ENCODE peak calls at places on chromosomes 7 and 10, in seven cellular contexts. P, W, R, T, F, X and M are unnamed samples.

GRCh38 chr10:43140414-43140813 is 2.2 kb downstream of the CSGALNACT2 start:
- DNase-seq in P (peak; percentile 98), W (no peak), R (no peak), T (no peak), F (peak; percentile 33), X (peak; percentile 96), M (no peak)

GRCh38 chr7:21962677-21963076 is 17.0 kb upstream of the CDCA7L start:
- DNase-seq in P (no peak), W (no peak), R (no peak), T (no peak), F (no peak), X (no peak), M (no peak)

GRCh38 chr7:43612599-43613589 is 30.0 kb downstream of the STK17A start:
- DNase-seq in P (peak; percentile 61), W (no peak), R (no peak), T (no peak), F (no peak), X (peak; percentile 64), M (no peak)

GRCh38 chr7:155877167-155877566 is 64.9 kb upstream of the SHH start:
- DNase-seq in P (no peak), W (no peak), R (no peak), T (no peak), F (no peak), X (no peak), M (no peak)

GRCh38 chr7:148078126-148078525 is 512.4 kb upstream of the C7orf33 start:
- DNase-seq in P (no peak), W (no peak), R (no peak), T (no peak), F (no peak), X (no peak), M (no peak)

GRCh38 chr10:98047009-98047741 is 16.8 kb upstream of the CRTAC1 start:
- DNase-seq in P (no peak), W (no peak), R (no peak), T (no peak), F (no peak), X (no peak), M (no peak)

GRCh38 chr7:34849163-34849960 is 187.9 kb downstream of the DPY19L1 start:
- DNase-seq in P (no peak), W (no peak), R (no peak), T (no peak), F (peak; percentile 57), X (no peak), M (no peak)

GRCh38 chr10:133132711-133133291 is 27.2 kb upstream of the KNDC1 start:
- DNase-seq in P (no peak), W (no peak), R (no peak), T (no peak), F (no peak), X (no peak), M (no peak)

GRCh38 chr7:97342512-97342911 is 225.0 kb downstream of the SDHAF3 start:
- DNase-seq in P (no peak), W (no peak), R (no peak), T (no peak), F (no peak), X (no peak), M (no peak)

GRCh38 chr7:51601461-51601860 is 284.9 kb upstream of the COBL start:
- DNase-seq in P (no peak), W (no peak), R (no peak), T (no peak), F (no peak), X (no peak), M (no peak)

GRCh38 chr10:122499491-122499941 is 38.2 kb downstream of the HTRA1 start:
- DNase-seq in P (peak; percentile 65), W (no peak), R (no peak), T (no peak), F (no peak), X (no peak), M (no peak)

DNA sequence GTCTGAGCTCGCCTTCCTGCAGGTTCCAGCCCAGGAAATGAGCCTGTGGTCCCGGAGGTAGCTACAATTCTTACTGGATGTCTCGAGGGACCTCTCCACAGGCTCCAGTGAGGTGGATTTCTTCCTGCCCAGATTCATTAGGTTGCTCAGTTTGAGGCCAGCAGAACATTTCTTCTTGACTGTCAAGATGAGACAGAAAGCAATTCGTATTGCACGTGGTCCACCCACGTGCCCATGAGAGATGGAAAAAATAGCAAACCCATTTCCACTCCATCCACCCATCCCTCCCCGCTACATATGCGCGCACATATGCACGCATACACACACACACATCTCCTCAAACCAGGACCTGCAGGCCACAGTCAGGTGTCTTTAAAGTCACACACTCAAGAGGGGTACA is 68.7 kb downstream of the VWA2 start:
- DNase-seq in P (no peak), W (no peak), R (no peak), T (no peak), F (no peak), X (peak; percentile 28), M (no peak)
- H2AK5ac ChIP-seq in P (peak overlapping the region; percentile 49), W (no peak overlapping the region), R (no peak overlapping the region), T (no peak overlapping the region), F (no peak overlapping the region), X (peak overlapping the region; percentile 17), M (no peak overlapping the region)

DNA sequence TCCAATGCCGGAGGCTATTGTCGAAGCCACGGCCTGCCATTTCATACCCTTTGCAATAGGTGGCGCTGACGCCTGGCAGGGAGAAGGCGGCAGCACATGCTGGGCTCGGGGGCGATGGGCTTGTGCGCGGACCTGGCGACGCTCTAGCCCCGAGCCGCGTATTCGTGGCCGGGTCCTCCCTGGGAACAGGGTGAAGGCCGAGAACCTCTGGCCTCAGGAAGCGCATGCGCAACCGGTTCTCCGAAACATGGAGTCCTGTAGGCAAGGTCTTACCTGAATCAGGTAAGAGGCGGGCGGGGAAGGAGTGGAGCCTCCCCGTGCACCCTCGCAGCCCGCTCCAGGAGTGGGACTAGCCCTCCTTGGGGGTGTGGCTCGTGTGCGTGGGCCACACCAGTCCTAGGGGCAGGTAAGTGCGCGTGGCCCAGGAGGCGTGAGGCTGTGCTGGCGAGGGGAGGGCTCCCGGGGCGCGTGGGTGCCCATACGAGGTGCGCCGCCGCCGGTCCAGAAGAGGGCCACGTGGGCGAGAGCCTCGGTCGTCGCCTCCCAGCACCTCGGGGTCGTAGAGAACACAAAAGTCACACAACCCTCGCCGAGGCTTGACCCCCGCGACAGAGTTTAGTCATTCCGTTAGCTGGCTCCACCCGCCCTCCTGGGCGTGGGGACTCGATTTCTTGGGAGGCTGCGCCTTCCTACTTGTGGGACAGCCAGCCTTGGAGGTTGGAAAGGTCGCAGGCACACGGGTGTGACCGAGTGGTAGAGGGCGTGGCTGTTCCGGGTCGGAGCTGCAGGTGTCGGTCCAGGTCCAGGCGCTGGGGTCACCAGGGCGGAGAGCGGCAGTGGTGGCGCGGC is 5.5 kb upstream of the MEST start:
- DNase-seq in P (no peak), W (peak; percentile 87), R (peak; percentile 98), T (peak; percentile 71), F (peak; percentile 91), X (no peak), M (peak; percentile 95)
- H3K9ac ChIP-seq in P (no peak overlapping the region), W (peak overlapping the region; percentile 84), R (peak overlapping the region; percentile 90), T (peak overlapping the region; percentile 96), F (peak overlapping the region; percentile 88), X (no peak overlapping the region), M (peak overlapping the region; percentile 72)

GRCh38 chr10:17394854-17395253 is 59.5 kb downstream of the ST8SIA6 start:
- DNase-seq in P (no peak), W (no peak), R (no peak), T (no peak), F (no peak), X (no peak), M (no peak)

GRCh38 chr10:17396004-17396403 is 58.4 kb downstream of the ST8SIA6 start:
- DNase-seq in P (no peak), W (peak; percentile 8), R (no peak), T (no peak), F (no peak), X (no peak), M (no peak)
- H2AK5ac ChIP-seq in P (no peak overlapping the region), W (no peak overlapping the region), R (no peak overlapping the region), T (no peak overlapping the region), F (no peak overlapping the region), X (no peak overlapping the region), M (no peak overlapping the region)

GRCh38 chr10:21340341-21340740 is 185.1 kb downstream of the SKIDA1 start:
- DNase-seq in P (no peak), W (no peak), R (no peak), T (no peak), F (no peak), X (no peak), M (no peak)
- H3K9ac ChIP-seq in P (no peak overlapping the region), W (no peak overlapping the region), R (no peak overlapping the region), T (no peak overlapping the region), F (no peak overlapping the region), X (no peak overlapping the region), M (no peak overlapping the region)

GRCh38 chr7:101379302-101379701 is 16.6 kb downstream of the COL26A1 start:
- DNase-seq in P (no peak), W (no peak), R (no peak), T (no peak), F (no peak), X (no peak), M (no peak)
- H2AK5ac ChIP-seq in P (no peak overlapping the region), W (peak overlapping the region; percentile 97), R (no peak overlapping the region), T (peak overlapping the region; percentile 91), F (peak overlapping the region; percentile 96), X (no peak overlapping the region), M (no peak overlapping the region)

GRCh38 chr10:30346135-30346534 is 2.9 kb downstream of the MTPAP start:
- DNase-seq in P (no peak), W (no peak), R (no peak), T (no peak), F (no peak), X (no peak), M (no peak)
- H3K9ac ChIP-seq in P (no peak overlapping the region), W (no peak overlapping the region), R (no peak overlapping the region), T (no peak overlapping the region), F (no peak overlapping the region), X (peak overlapping the region; percentile 3), M (no peak overlapping the region)

DNA sequence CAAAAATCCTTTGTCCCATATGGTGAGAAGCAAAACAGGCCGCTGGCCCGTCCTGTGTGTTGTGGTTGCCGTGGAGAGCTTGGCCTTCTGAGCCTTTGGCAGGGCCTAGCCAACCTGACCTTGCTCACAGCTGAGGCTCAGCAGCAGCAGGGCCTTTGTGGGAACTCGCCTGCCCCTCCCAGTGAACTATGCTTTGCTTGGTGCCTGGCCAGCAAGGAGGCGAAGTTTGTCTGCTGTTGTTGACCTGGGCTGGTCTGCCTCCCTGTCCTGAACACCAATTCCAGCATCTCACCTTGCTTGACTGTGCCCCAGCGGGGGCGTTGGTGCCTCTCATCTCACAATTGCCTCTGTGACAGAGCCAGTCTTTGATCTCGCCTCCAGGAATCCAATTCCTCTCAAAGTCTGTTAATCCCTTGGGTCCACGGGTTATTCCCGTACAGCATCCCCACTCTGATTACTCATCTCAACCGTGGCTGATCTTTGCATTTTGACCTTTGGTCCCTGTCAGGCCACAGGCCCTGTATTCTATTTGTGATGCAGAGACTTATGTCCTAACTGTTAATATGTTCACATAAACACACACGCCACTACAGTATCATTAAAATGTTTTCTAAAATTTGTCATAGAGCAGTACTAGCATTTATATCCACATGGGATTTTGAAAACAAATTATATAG is 22.6 kb downstream of the EPDR1 start:
- DNase-seq in P (no peak), W (peak; percentile 53), R (peak; percentile 72), T (peak; percentile 6), F (no peak), X (peak; percentile 18), M (peak; percentile 76)
- H2AK5ac ChIP-seq in P (no peak overlapping the region), W (no peak overlapping the region), R (no peak overlapping the region), T (no peak overlapping the region), F (no peak overlapping the region), X (peak overlapping the region; percentile 4), M (no peak overlapping the region)